ENCODE peak calls at places on chromosomes 11 and 22, in four cellular contexts. One of them, this sample, is unnamed. For H3K4me1, the result is how much of the 10 kb centered on the place peaks cover.

GRCh38 chr11:431921-432320 is 9.9 kb downstream of the ANO9 start:
- DNase-seq in body of pancreas: no peak
- DNase-seq in MM.1S: no peak
- DNase-seq in tibial nerve: no peak
- DNase-seq in this sample: peak

GRCh38 chr11:11513438-11513837 is 108.4 kb downstream of the GALNT18 start:
- DNase-seq in body of pancreas: no peak
- DNase-seq in tibial nerve: no peak
- DNase-seq in MM.1S: no peak
- DNase-seq in this sample: no peak

GRCh38 chr22:26573026-26573662 is 16.8 kb downstream of the TPST2 start:
- DNase-seq in body of pancreas: no peak
- DNase-seq in MM.1S: no peak
- DNase-seq in tibial nerve: peak
- DNase-seq in this sample: peak

GRCh38 chr22:29442976-29443375 is 4.6 kb downstream of the RFPL1 start:
- DNase-seq in MM.1S: no peak
- DNase-seq in body of pancreas: no peak
- DNase-seq in tibial nerve: no peak
- DNase-seq in this sample: no peak

GRCh38 chr11:35143509-35144102 is 4.6 kb downstream of the CD44 start:
- DNase-seq in tibial nerve: no peak
- DNase-seq in MM.1S: no peak
- DNase-seq in body of pancreas: no peak
- DNase-seq in this sample: no peak

GRCh38 chr22:40668611-40669390 is 10.5 kb upstream of the MCHR1 start:
- DNase-seq in body of pancreas: no peak
- DNase-seq in MM.1S: no peak
- DNase-seq in tibial nerve: no peak
- DNase-seq in this sample: no peak

GRCh38 chr11:65695459-65696241 is 16.4 kb upstream of the KAT5 start:
- DNase-seq in body of pancreas: peak
- DNase-seq in MM.1S: no peak
- DNase-seq in tibial nerve: no peak
- DNase-seq in this sample: no peak

GRCh38 chr11:123302751-123303195 is 107.7 kb upstream of the CLMP start:
- DNase-seq in MM.1S: no peak
- DNase-seq in body of pancreas: no peak
- DNase-seq in tibial nerve: no peak
- DNase-seq in this sample: no peak

GRCh38 chr11:45180158-45180887 is 33.9 kb downstream of the PRDM11 start:
- DNase-seq in MM.1S: peak
- DNase-seq in tibial nerve: no peak
- DNase-seq in body of pancreas: peak
- DNase-seq in this sample: peak

GRCh38 chr22:27788889-27789288 is 12.7 kb downstream of the MN1 start:
- DNase-seq in MM.1S: no peak
- DNase-seq in tibial nerve: no peak
- DNase-seq in body of pancreas: no peak
- DNase-seq in this sample: no peak

GRCh38 chr11:78465169-78465942 is 47.7 kb upstream of the GAB2 start:
- DNase-seq in tibial nerve: no peak
- DNase-seq in body of pancreas: no peak
- DNase-seq in MM.1S: peak
- DNase-seq in this sample: peak

GRCh38 chr11:57429946-57430345 is 3.0 kb upstream of the SLC43A3 start:
- DNase-seq in MM.1S: no peak
- DNase-seq in tibial nerve: no peak
- DNase-seq in body of pancreas: no peak
- DNase-seq in this sample: peak

GRCh38 chr11:97015327-97015726 is 625.5 kb downstream of the JRKL start:
- DNase-seq in body of pancreas: no peak
- DNase-seq in MM.1S: no peak
- DNase-seq in tibial nerve: no peak
- DNase-seq in this sample: no peak

GRCh38 chr22:16966251-16966650 is 41.8 kb downstream of the GAB4 start:
- DNase-seq in MM.1S: no peak
- DNase-seq in body of pancreas: no peak
- DNase-seq in tibial nerve: no peak
- DNase-seq in this sample: no peak

GRCh38 chr11:1876361-1877063 is 15.2 kb downstream of the PRR33 start:
- DNase-seq in body of pancreas: peak
- DNase-seq in tibial nerve: no peak
- DNase-seq in MM.1S: no peak
- DNase-seq in this sample: peak

GRCh38 chr11:124898711-124899110 is 1.0 kb upstream of the ROBO4 start:
- DNase-seq in tibial nerve: peak
- DNase-seq in MM.1S: no peak
- DNase-seq in body of pancreas: no peak
- DNase-seq in this sample: no peak

GRCh38 chr11:65786008-65786785 is 666 bp upstream of the OVOL1 start:
- DNase-seq in tibial nerve: no peak
- DNase-seq in body of pancreas: peak
- DNase-seq in MM.1S: no peak
- DNase-seq in this sample: no peak

GRCh38 chr11:33980896-33981295 is 70.6 kb upstream of the CAPRIN1 start:
- DNase-seq in body of pancreas: no peak
- DNase-seq in tibial nerve: no peak
- DNase-seq in MM.1S: no peak
- DNase-seq in this sample: no peak

GRCh38 chr11:111310088-111310487 is 11.7 kb downstream of the POU2AF3 start:
- DNase-seq in tibial nerve: no peak
- DNase-seq in body of pancreas: no peak
- DNase-seq in MM.1S: no peak
- DNase-seq in this sample: no peak

GRCh38 chr11:86388198-86388597 is 13.5 kb downstream of the CCDC81 start:
- DNase-seq in MM.1S: no peak
- DNase-seq in body of pancreas: no peak
- DNase-seq in tibial nerve: no peak
- DNase-seq in this sample: no peak

GRCh38 chr11:40314327-40314726 is 1145.1 kb downstream of the LRRC4C start:
- DNase-seq in MM.1S: no peak
- DNase-seq in body of pancreas: no peak
- DNase-seq in tibial nerve: no peak
- DNase-seq in this sample: no peak

GRCh38 chr11:122731500-122731913 is 76.0 kb downstream of the UBASH3B start:
- DNase-seq in body of pancreas: no peak
- DNase-seq in tibial nerve: no peak
- DNase-seq in MM.1S: peak
- DNase-seq in this sample: no peak

GRCh38 chr11:119111361-119111925 is 4.3 kb downstream of the C2CD2L start:
- DNase-seq in tibial nerve: no peak
- DNase-seq in MM.1S: no peak
- DNase-seq in body of pancreas: no peak
- DNase-seq in this sample: no peak
- H3K4me1 ChIP-seq in tibial nerve: under half
- H3K4me1 ChIP-seq in MM.1S: under half
- H3K4me1 ChIP-seq in body of pancreas: under half
- H3K4me1 ChIP-seq in this sample: under half

GRCh38 chr11:115146425-115146824 is 357.8 kb downstream of the CADM1 start:
- DNase-seq in tibial nerve: no peak
- DNase-seq in MM.1S: no peak
- DNase-seq in body of pancreas: no peak
- DNase-seq in this sample: no peak

GRCh38 chr11:115141715-115142114 is 362.5 kb downstream of the CADM1 start:
- DNase-seq in tibial nerve: no peak
- DNase-seq in body of pancreas: no peak
- DNase-seq in MM.1S: no peak
- DNase-seq in this sample: no peak

GRCh38 chr11:115145316-115145715 is 358.9 kb downstream of the CADM1 start:
- DNase-seq in tibial nerve: no peak
- DNase-seq in MM.1S: no peak
- DNase-seq in body of pancreas: no peak
- DNase-seq in this sample: no peak

GRCh38 chr11:115141221-115141620 is 363.0 kb downstream of the CADM1 start:
- DNase-seq in MM.1S: no peak
- DNase-seq in body of pancreas: no peak
- DNase-seq in tibial nerve: no peak
- DNase-seq in this sample: no peak

GRCh38 chr11:115144014-115144413 is 360.2 kb downstream of the CADM1 start:
- DNase-seq in body of pancreas: no peak
- DNase-seq in MM.1S: no peak
- DNase-seq in tibial nerve: no peak
- DNase-seq in this sample: no peak
- TF ChIP-seq CTCF in body of pancreas: no peak
- TF ChIP-seq CTCF in MM.1S: no peak
- TF ChIP-seq CTCF in tibial nerve: no peak
- TF ChIP-seq CTCF in this sample: no peak

GRCh38 chr11:8202428-8203160 is 33.8 kb upstream of the RIC3 start:
- DNase-seq in MM.1S: no peak
- DNase-seq in body of pancreas: no peak
- DNase-seq in tibial nerve: no peak
- DNase-seq in this sample: no peak
- H3K4me1 ChIP-seq in MM.1S: under half
- H3K4me1 ChIP-seq in body of pancreas: under half
- H3K4me1 ChIP-seq in tibial nerve: under half
- H3K4me1 ChIP-seq in this sample: under half

GRCh38 chr11:129324533-129325175 is 51.0 kb upstream of the BARX2 start:
- DNase-seq in MM.1S: no peak
- DNase-seq in body of pancreas: peak
- DNase-seq in tibial nerve: peak
- DNase-seq in this sample: no peak
- TF ChIP-seq CTCF in MM.1S: no peak
- TF ChIP-seq CTCF in body of pancreas: no peak
- TF ChIP-seq CTCF in tibial nerve: no peak
- TF ChIP-seq CTCF in this sample: no peak

GRCh38 chr22:23064381-23065068 is 5.8 kb upstream of the GNAZ start:
- DNase-seq in body of pancreas: no peak
- DNase-seq in MM.1S: no peak
- DNase-seq in tibial nerve: no peak
- DNase-seq in this sample: peak
- H3K4me1 ChIP-seq in body of pancreas: under half
- H3K4me1 ChIP-seq in MM.1S: under half
- H3K4me1 ChIP-seq in tibial nerve: under half
- H3K4me1 ChIP-seq in this sample: under half

DNA sequence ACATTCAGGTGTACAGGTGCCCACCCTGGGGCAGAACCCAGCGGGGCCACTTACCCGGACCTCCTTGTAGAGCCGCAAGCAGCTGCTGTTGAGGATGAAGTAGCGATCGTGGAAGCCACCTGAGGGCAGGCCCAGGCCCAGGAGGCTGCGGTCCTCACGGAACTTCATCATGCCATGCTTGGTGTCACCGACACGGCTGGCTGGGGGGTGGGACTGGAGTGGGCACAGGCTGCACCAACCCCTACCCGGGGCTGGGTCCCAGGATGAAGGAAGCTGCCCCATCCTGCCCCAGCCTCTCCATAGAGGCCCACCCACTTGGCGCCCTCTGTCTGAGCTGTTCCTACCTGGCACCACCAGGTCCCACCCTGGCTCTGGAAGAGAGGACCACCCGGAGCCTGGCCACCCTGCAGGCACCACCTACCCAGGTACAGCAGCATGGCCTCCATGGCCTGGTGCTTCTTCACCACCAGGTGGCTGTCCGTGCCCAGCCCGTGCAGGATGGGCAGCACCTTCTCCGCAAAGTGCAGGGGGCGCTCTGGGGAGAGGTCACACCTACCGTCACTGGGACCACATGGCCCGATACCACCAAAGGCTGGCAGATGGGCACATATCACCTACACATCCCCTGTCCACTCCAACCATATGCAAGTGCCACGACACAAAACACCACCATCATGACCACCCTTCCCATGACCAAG is 19.2 kb upstream of the PDE2A start:
- DNase-seq in tibial nerve: no peak
- DNase-seq in body of pancreas: no peak
- DNase-seq in MM.1S: no peak
- DNase-seq in this sample: no peak
- TF ChIP-seq CTCF in tibial nerve: no peak
- TF ChIP-seq CTCF in body of pancreas: no peak
- TF ChIP-seq CTCF in MM.1S: no peak
- TF ChIP-seq CTCF in this sample: no peak

GRCh38 chr11:119388103-119388502 is 6.6 kb upstream of the USP2 start:
- DNase-seq in tibial nerve: no peak
- DNase-seq in body of pancreas: no peak
- DNase-seq in MM.1S: no peak
- DNase-seq in this sample: no peak
- H3K4me1 ChIP-seq in tibial nerve: under half
- H3K4me1 ChIP-seq in body of pancreas: under half
- H3K4me1 ChIP-seq in MM.1S: under half
- H3K4me1 ChIP-seq in this sample: under half

GRCh38 chr11:131218542-131218941 is 151.9 kb upstream of the NTM start:
- DNase-seq in MM.1S: no peak
- DNase-seq in tibial nerve: no peak
- DNase-seq in body of pancreas: no peak
- DNase-seq in this sample: no peak

GRCh38 chr11:131223198-131223975 is 147.0 kb upstream of the NTM start:
- DNase-seq in body of pancreas: no peak
- DNase-seq in MM.1S: peak
- DNase-seq in tibial nerve: no peak
- DNase-seq in this sample: no peak

GRCh38 chr11:131217313-131218297 is 152.8 kb upstream of the NTM start:
- DNase-seq in MM.1S: no peak
- DNase-seq in body of pancreas: no peak
- DNase-seq in tibial nerve: no peak
- DNase-seq in this sample: no peak
- TF ChIP-seq CTCF in MM.1S: no peak
- TF ChIP-seq CTCF in body of pancreas: no peak
- TF ChIP-seq CTCF in tibial nerve: no peak
- TF ChIP-seq CTCF in this sample: no peak

DNA sequence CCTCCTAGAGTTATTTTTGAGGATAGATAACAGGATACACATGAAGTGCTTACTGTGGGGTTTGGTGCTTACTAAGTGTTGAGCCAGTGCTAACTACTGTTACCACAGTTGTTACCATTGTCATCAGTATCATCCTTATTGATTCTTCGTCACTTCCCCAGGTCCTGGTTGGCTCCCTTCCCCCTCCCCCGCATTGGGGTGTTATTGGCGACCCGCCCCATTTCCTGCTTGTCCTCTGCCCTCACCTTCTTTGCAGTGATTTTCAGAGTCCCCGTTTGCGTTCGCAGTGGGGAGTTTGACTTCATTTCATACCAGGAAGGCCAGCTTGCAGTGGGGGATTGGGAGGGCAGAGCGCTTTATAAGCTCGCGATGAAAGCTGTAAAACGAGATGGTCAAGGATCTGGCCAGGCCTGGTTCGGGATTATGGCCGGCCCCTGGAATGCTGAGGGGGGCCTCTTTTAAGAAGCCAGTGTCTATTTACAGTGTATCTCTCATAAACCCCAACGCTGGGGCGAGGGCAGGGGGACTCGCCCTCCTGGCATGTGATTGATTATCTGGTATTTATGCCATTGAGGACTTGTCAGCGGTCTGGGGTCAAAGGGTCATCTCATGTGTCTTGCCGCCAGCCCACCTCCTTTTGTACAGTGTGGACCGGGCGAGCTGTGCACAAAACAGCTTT is 84.6 kb upstream of the NNMT start:
- DNase-seq in body of pancreas: no peak
- DNase-seq in tibial nerve: no peak
- DNase-seq in MM.1S: no peak
- DNase-seq in this sample: no peak
- H3K4me1 ChIP-seq in body of pancreas: under half
- H3K4me1 ChIP-seq in tibial nerve: half or more
- H3K4me1 ChIP-seq in MM.1S: under half
- H3K4me1 ChIP-seq in this sample: under half